ENCODE peak calls at places on chromosomes 2 and 18, in nine cellular contexts. K, R, A, E, C, L, I, O and H are unnamed samples. For H3K36me3, the result is how much of the 10 kb centered on the place peaks cover.

GRCh38 chr2:134275058-134275862 is 21.4 kb downstream of the MGAT5 start:
- DNase-seq in K (no peak), R (no peak), A (no peak), E (no peak), C (no peak), L (no peak), I (no peak), O (no peak), H (peak)

GRCh38 chr2:167411367-167411766 is 523.1 kb downstream of the XIRP2 start:
- DNase-seq in K (no peak), R (peak), A (no peak), E (no peak), C (no peak), L (no peak), I (no peak), O (no peak), H (no peak)

GRCh38 chr2:42368817-42369550 is 8.0 kb upstream of the COX7A2L start:
- DNase-seq in K (no peak), R (peak), A (no peak), E (no peak), C (no peak), L (no peak), I (no peak), O (no peak), H (no peak)

GRCh38 chr18:12287131-12287681 is 20.8 kb upstream of the TUBB6 start:
- DNase-seq in K (no peak), R (no peak), A (no peak), E (no peak), C (peak), L (peak), I (peak), O (peak), H (no peak)

GRCh38 chr2:239195318-239195871 is 205.4 kb downstream of the HDAC4 start:
- DNase-seq in K (no peak), R (no peak), A (no peak), E (no peak), C (no peak), L (no peak), I (no peak), O (no peak), H (no peak)

GRCh38 chr18:72444756-72445155 is 99.4 kb downstream of the CBLN2 start:
- DNase-seq in K (no peak), R (no peak), A (no peak), E (no peak), C (peak), L (no peak), I (peak), O (no peak), H (no peak)

GRCh38 chr18:78605255-78605654 is 374.4 kb upstream of the SALL3 start:
- DNase-seq in K (no peak), R (no peak), A (no peak), E (no peak), C (no peak), L (no peak), I (no peak), O (no peak), H (no peak)

GRCh38 chr18:36303203-36303844 is 5.8 kb downstream of the FHOD3 start:
- DNase-seq in K (no peak), R (no peak), A (no peak), E (no peak), C (no peak), L (no peak), I (no peak), O (no peak), H (no peak)

GRCh38 chr2:119119076-119119710 is 39.4 kb downstream of the C1QL2 start:
- DNase-seq in K (no peak), R (no peak), A (no peak), E (no peak), C (no peak), L (no peak), I (no peak), O (no peak), H (no peak)

GRCh38 chr2:74555610-74556103 is 1.1 kb downstream of the DOK1 start:
- DNase-seq in K (no peak), R (no peak), A (no peak), E (no peak), C (no peak), L (no peak), I (peak), O (no peak), H (no peak)

GRCh38 chr18:48982269-48982668 is 31.5 kb upstream of the SMAD7 start:
- DNase-seq in K (no peak), R (no peak), A (no peak), E (no peak), C (no peak), L (no peak), I (no peak), O (no peak), H (no peak)

GRCh38 chr2:217610411-217610814 is 392.4 kb downstream of the TNS1 start:
- DNase-seq in K (peak), R (no peak), A (no peak), E (no peak), C (no peak), L (peak), I (no peak), O (no peak), H (no peak)

GRCh38 chr2:199160677-199161465 is 296.9 kb downstream of the SATB2 start:
- DNase-seq in K (no peak), R (peak), A (no peak), E (peak), C (no peak), L (no peak), I (no peak), O (no peak), H (no peak)

GRCh38 chr18:51135795-51136194 is 61.7 kb downstream of the MEX3C start:
- DNase-seq in K (no peak), R (peak), A (peak), E (no peak), C (no peak), L (no peak), I (peak), O (no peak), H (peak)

GRCh38 chr2:238138331-238139102 is at the start of gene KLHL30:
- DNase-seq in K (no peak), R (no peak), A (no peak), E (no peak), C (no peak), L (peak), I (no peak), O (no peak), H (no peak)

GRCh38 chr18:8865934-8866333 is 160.6 kb downstream of the MTCL1 start:
- DNase-seq in K (no peak), R (no peak), A (no peak), E (no peak), C (no peak), L (no peak), I (no peak), O (no peak), H (no peak)

GRCh38 chr2:47016172-47016913 is 100.7 kb upstream of the MCFD2 start:
- DNase-seq in K (peak), R (peak), A (peak), E (peak), C (peak), L (peak), I (peak), O (no peak), H (no peak)

GRCh38 chr2:132621131-132621875 is 48.7 kb downstream of the LYPD1 start:
- DNase-seq in K (no peak), R (no peak), A (no peak), E (no peak), C (no peak), L (peak), I (no peak), O (no peak), H (no peak)

GRCh38 chr18:27685807-27686412 is 491.0 kb downstream of the CDH2 start:
- DNase-seq in K (peak), R (peak), A (peak), E (peak), C (peak), L (peak), I (peak), O (peak), H (peak)

GRCh38 chr2:178142274-178143065 is 30.2 kb downstream of the RBM45 start:
- DNase-seq in K (no peak), R (peak), A (no peak), E (peak), C (no peak), L (no peak), I (no peak), O (no peak), H (no peak)

GRCh38 chr2:128631698-128632490 is 313.2 kb upstream of the HS6ST1 start:
- DNase-seq in K (no peak), R (no peak), A (no peak), E (no peak), C (no peak), L (no peak), I (no peak), O (no peak), H (no peak)

GRCh38 chr18:78559584-78559983 is 420.0 kb upstream of the SALL3 start:
- DNase-seq in K (no peak), R (no peak), A (no peak), E (no peak), C (no peak), L (no peak), I (no peak), O (no peak), H (no peak)

GRCh38 chr2:171595896-171596295 is 73.6 kb downstream of the CYBRD1 start:
- DNase-seq in K (no peak), R (peak), A (no peak), E (peak), C (no peak), L (peak), I (no peak), O (no peak), H (no peak)

GRCh38 chr2:147607379-147607778 is 237.4 kb upstream of the ACVR2A start:
- DNase-seq in K (no peak), R (no peak), A (no peak), E (no peak), C (no peak), L (no peak), I (no peak), O (no peak), H (no peak)

GRCh38 chr2:172208881-172209325 is 106.2 kb upstream of the DLX2 start:
- DNase-seq in K (no peak), R (peak), A (no peak), E (peak), C (no peak), L (no peak), I (no peak), O (no peak), H (no peak)

GRCh38 chr2:155161314-155161713 is 462.8 kb downstream of the KCNJ3 start:
- DNase-seq in K (no peak), R (no peak), A (no peak), E (no peak), C (no peak), L (no peak), I (no peak), O (no peak), H (no peak)

GRCh38 chr2:182858671-182859070 is 7.8 kb downstream of the FRZB start:
- DNase-seq in K (no peak), R (peak), A (no peak), E (peak), C (no peak), L (no peak), I (no peak), O (no peak), H (no peak)

GRCh38 chr2:43021791-43022500 is 204.5 kb downstream of the ZFP36L2 start:
- DNase-seq in K (no peak), R (peak), A (peak), E (no peak), C (peak), L (peak), I (peak), O (no peak), H (peak)

GRCh38 chr2:33782395-33783239 is 183.5 kb upstream of the FAM98A start:
- DNase-seq in K (no peak), R (no peak), A (no peak), E (no peak), C (peak), L (no peak), I (peak), O (no peak), H (peak)

GRCh38 chr2:181305151-181306123 is 151.7 kb upstream of the ITGA4 start:
- DNase-seq in K (peak), R (no peak), A (no peak), E (peak), C (no peak), L (peak), I (peak), O (no peak), H (peak)

GRCh38 chr2:151114934-151115333 is 146.7 kb downstream of the RBM43 start:
- DNase-seq in K (no peak), R (no peak), A (no peak), E (no peak), C (no peak), L (no peak), I (no peak), O (no peak), H (no peak)

GRCh38 chr18:8703181-8703638 is 2.1 kb upstream of the MTCL1 start:
- DNase-seq in K (no peak), R (no peak), A (no peak), E (no peak), C (peak), L (no peak), I (peak), O (no peak), H (no peak)

GRCh38 chr2:9774266-9774665 is 69.0 kb upstream of the TAF1B start:
- DNase-seq in K (no peak), R (no peak), A (no peak), E (peak), C (no peak), L (no peak), I (no peak), O (no peak), H (no peak)

GRCh38 chr18:76468345-76469275 is 26.4 kb downstream of the ZNF516 start:
- DNase-seq in K (no peak), R (no peak), A (no peak), E (no peak), C (no peak), L (no peak), I (no peak), O (no peak), H (no peak)

GRCh38 chr18:8513249-8513648 is 96.0 kb upstream of the RAB12 start:
- DNase-seq in K (no peak), R (no peak), A (no peak), E (no peak), C (no peak), L (no peak), I (no peak), O (no peak), H (no peak)

GRCh38 chr2:109171444-109172334 is 42.7 kb downstream of the SH3RF3 start:
- DNase-seq in K (no peak), R (peak), A (no peak), E (peak), C (no peak), L (peak), I (no peak), O (peak), H (no peak)

GRCh38 chr18:9746958-9747357 is 38.9 kb downstream of the RAB31 start:
- DNase-seq in K (no peak), R (peak), A (no peak), E (peak), C (no peak), L (no peak), I (no peak), O (no peak), H (no peak)

GRCh38 chr2:151999058-151999457 is 99.8 kb downstream of the CACNB4 start:
- DNase-seq in K (peak), R (peak), A (peak), E (peak), C (peak), L (peak), I (peak), O (peak), H (peak)

GRCh38 chr18:35050638-35051287 is 9.6 kb downstream of the MAPRE2 start:
- DNase-seq in K (no peak), R (no peak), A (no peak), E (no peak), C (no peak), L (no peak), I (no peak), O (peak), H (no peak)
- TF ChIP-seq EZH2phosphoT487 in K (no peak), R (no peak), A (no peak), E (no peak), C (no peak), L (no peak), I (no peak), O (no peak), H (no peak)

DNA sequence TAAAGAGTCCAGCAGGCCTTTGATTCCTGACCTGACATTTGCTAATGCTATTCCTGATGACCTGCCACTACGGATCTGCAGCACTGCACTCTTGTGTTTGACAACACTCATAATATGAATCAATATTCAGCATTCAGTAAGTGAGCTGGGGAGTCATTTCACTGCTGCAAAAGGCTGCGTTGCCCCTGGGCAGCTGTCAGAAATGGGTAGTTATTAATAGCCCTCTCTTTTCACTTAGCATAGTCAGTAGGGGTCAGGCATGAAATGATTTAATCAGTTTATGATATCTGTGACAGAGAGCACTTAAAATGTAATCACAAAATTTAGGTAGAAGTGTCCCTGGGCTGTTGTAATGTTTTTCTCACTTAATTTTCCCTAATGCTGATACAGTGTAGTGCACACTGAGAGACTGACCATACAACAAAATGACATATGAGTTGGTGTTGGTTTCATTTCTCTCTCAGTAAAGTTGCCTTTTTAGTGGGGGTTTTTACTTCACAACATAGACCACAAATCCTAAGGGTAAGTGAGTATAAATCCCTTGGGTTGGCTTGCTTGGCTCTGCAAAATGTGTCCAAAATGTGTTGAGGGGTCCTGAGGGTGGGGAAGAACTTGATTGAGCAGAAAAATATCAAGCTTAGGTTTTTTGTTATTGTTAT is 184.9 kb downstream of the CAMKMT start:
- DNase-seq in K (no peak), R (no peak), A (no peak), E (no peak), C (no peak), L (no peak), I (no peak), O (peak), H (no peak)
- H3K36me3 ChIP-seq in K (under half), R (under half), A (under half), E (under half), C (under half), L (under half), I (under half), O (under half), H (under half)

DNA sequence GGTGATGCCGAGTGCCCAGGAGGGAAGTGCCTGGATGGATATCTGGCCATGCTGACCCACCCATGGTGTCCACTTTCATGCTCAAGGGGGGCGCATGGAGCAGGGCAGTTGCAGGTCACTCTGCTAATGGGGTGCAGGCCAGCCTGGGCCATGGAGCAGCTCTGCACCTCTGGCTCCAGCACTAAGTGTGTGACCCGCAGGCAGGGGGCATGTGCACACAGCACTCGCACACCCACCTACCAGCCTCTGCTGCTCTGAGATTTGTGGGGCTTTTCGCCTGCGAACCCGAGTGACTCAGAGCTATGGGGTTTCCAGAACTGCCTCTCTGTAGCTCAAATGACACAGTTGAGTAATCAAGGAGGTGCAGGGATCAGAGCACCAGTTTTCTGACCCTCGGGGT is 66.2 kb downstream of the CYP26B1 start:
- DNase-seq in K (no peak), R (no peak), A (no peak), E (peak), C (no peak), L (no peak), I (no peak), O (no peak), H (no peak)
- H2AFZ ChIP-seq in K (no peak), R (no peak), A (no peak), E (no peak), C (no peak), L (no peak), I (no peak), O (no peak), H (no peak)

GRCh38 chr2:26279886-26280285 is 35.1 kb downstream of the HADHB start:
- DNase-seq in K (no peak), R (no peak), A (no peak), E (no peak), C (no peak), L (no peak), I (no peak), O (no peak), H (no peak)

GRCh38 chr2:26281226-26281625 is 36.5 kb downstream of the HADHB start:
- DNase-seq in K (no peak), R (no peak), A (no peak), E (no peak), C (no peak), L (no peak), I (no peak), O (no peak), H (no peak)

GRCh38 chr2:26274058-26274613 is 29.4 kb downstream of the HADHB start:
- DNase-seq in K (no peak), R (peak), A (no peak), E (peak), C (no peak), L (peak), I (no peak), O (no peak), H (no peak)

GRCh38 chr2:26273501-26273900 is 28.8 kb downstream of the HADHB start:
- DNase-seq in K (no peak), R (no peak), A (no peak), E (peak), C (no peak), L (no peak), I (no peak), O (no peak), H (no peak)

DNA sequence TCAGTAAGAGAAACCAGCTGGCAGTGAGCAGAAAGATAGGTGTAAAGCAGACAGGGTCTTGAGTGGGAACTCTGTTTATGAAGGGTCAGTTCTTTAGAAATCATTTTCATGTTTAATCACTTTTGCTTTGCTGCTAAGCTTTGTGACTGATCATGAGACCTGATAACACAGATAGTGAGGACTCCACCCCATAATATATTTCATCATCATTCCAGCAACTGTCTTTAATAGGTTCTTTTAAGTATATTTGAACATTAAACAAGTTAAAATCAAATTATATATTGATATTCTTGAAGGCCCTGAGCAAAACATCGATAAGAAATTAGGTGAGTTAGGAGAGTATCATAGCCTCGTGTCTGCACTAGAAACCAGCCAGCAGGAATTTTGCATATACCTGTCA is 31.7 kb downstream of the HADHB start:
- DNase-seq in K (no peak), R (no peak), A (no peak), E (no peak), C (no peak), L (no peak), I (no peak), O (no peak), H (no peak)
- TF ChIP-seq EZH2phosphoT487 in K (no peak), R (no peak), A (no peak), E (no peak), C (no peak), L (no peak), I (no peak), O (no peak), H (no peak)

GRCh38 chr2:73259704-73260337 is 24.5 kb downstream of the FBXO41 start:
- DNase-seq in K (no peak), R (no peak), A (no peak), E (no peak), C (no peak), L (no peak), I (no peak), O (no peak), H (no peak)
- H3K36me3 ChIP-seq in K (under half), R (under half), A (under half), E (under half), C (under half), L (under half), I (under half), O (under half), H (half or more)